ENCODE peak calls at places on chromosome 17, in four cellular contexts. One of them, this sample, is unnamed.
A peak's percentile ranks its signal among the peaks of the same experiment; 100 is the strongest.

GRCh38 chr17:32241521-32242094 is 24.0 kb upstream of the RHBDL3 start:
- DNase-seq in heart left ventricle: no peak
- DNase-seq in GM12865: no peak
- DNase-seq in A673: no peak
- DNase-seq in this sample: no peak

GRCh38 chr17:47279062-47279801 is 25.6 kb downstream of the ITGB3 start:
- DNase-seq in heart left ventricle: peak; percentile 77
- DNase-seq in GM12865: peak; percentile 90
- DNase-seq in A673: no peak
- DNase-seq in this sample: no peak

GRCh38 chr17:72476575-72476986 is 355.8 kb downstream of the SOX9 start:
- DNase-seq in heart left ventricle: no peak
- DNase-seq in GM12865: no peak
- DNase-seq in A673: no peak
- DNase-seq in this sample: no peak

GRCh38 chr17:63753215-63753614 is 11.6 kb upstream of the STRADA start:
- DNase-seq in heart left ventricle: no peak
- DNase-seq in GM12865: no peak
- DNase-seq in A673: no peak
- DNase-seq in this sample: no peak

GRCh38 chr17:11823862-11824261 is 173.4 kb downstream of the ZNF18 start:
- DNase-seq in heart left ventricle: no peak
- DNase-seq in GM12865: no peak
- DNase-seq in A673: no peak
- DNase-seq in this sample: no peak

GRCh38 chr17:82257473-82257872 is 16.0 kb downstream of the CSNK1D start:
- DNase-seq in heart left ventricle: no peak
- DNase-seq in GM12865: no peak
- DNase-seq in A673: no peak
- DNase-seq in this sample: peak; percentile 74

GRCh38 chr17:44687752-44688151 is 1.8 kb downstream of the CCDC43 start:
- DNase-seq in heart left ventricle: no peak
- DNase-seq in GM12865: no peak
- DNase-seq in A673: no peak
- DNase-seq in this sample: no peak

GRCh38 chr17:17987901-17988300 is 15.2 kb downstream of the DRC3 start:
- DNase-seq in heart left ventricle: no peak
- DNase-seq in GM12865: no peak
- DNase-seq in A673: no peak
- DNase-seq in this sample: no peak

GRCh38 chr17:12737740-12738469 is 51.4 kb upstream of the ARHGAP44 start:
- DNase-seq in heart left ventricle: no peak
- DNase-seq in GM12865: no peak
- DNase-seq in A673: no peak
- DNase-seq in this sample: no peak

DNA sequence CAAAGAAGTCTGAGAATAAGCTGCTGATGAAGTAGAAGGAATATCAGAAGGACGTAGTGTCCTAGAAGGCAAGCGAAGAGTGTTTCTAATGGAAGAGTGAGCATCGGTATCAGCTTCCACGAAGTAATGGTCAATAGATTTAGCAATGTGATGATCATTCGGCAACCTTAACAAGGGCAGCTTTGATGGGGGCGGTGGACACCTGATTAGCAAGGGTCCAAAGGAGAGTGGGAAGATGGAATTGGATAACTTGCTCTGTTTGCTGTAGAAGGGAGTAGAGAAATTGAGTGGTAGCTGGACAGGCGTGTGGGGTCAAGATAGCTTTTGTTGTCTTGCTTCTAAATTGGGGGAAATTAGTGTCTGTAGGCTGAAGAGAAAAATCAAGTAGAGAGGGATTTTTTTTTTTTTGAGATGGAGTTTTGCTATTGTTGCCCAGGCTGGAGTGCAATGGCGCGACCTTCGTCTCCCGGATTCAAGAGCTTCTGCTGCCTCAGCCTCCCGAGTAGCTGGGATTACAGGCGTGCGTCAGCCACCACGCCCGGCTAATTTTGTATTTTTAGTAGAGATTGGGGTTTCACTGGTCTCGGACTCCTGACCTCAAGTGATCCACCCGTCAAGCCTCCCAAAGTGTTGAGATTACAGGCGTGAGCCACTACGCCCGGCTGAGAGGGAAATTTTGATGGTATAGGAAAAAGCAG is 13.9 kb upstream of the HES7 start:
- DNase-seq in heart left ventricle: no peak
- DNase-seq in GM12865: no peak
- DNase-seq in A673: no peak
- DNase-seq in this sample: no peak
- H3K4me3 ChIP-seq in heart left ventricle: no peak overlapping the region
- H3K4me3 ChIP-seq in GM12865: peak overlapping the region; percentile 77
- H3K4me3 ChIP-seq in A673: peak overlapping the region; percentile 55
- H3K4me3 ChIP-seq in this sample: peak overlapping the region; percentile 61

GRCh38 chr17:78787444-78787843 is 5.4 kb upstream of the CYTH1 start:
- DNase-seq in heart left ventricle: no peak
- DNase-seq in GM12865: peak; percentile 70
- DNase-seq in A673: no peak
- DNase-seq in this sample: no peak
- TF ChIP-seq CTCF in heart left ventricle: no peak
- TF ChIP-seq CTCF in GM12865: peak; percentile 51
- TF ChIP-seq CTCF in A673: no peak
- TF ChIP-seq CTCF in this sample: no peak

DNA sequence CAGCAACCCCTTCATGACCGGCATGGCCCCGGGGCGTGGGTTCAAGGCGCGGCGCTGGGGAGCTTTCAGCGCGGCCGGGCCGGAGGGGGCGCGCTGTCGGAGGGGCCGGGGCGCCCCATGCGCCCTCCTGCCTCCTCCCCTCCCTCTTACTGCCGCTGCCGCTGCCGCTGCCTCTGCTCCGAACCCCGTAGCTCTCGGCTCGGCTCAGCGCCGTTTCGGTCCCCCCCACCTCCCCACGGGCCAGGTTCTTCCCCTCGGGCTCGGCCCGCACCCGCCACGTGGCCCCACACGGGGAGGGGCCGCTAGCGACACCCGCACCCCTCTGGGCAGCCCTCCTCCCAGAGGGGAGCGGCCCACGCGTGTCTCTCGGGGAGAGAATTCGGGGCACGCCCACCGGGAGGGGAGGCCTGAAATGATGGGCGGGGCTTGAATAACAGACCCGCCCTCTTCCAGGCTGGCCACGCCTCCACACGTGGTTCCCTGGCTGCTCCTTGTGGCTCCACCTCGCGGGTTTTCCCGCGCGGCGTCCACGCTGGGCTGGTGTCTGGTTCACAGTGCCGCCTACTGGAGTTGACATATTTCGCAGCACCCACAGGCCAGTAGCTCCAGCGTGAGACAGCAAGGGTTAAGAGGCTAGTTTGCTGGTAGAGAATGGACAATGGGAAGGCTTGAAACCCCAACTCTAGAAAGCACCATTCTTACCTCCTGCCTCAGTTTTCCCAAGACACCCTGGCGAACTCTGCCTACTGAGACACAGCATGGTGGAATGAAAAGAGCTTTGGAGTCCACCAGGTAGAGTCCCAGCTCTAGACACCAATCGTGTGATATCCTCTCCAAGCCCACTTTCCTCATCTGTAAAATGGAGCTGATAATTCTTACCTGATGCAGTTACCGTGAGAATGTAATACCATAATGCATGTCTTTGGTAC is at the start of gene KCNH4:
- DNase-seq in heart left ventricle: peak; percentile 91
- DNase-seq in GM12865: peak; percentile 95
- DNase-seq in A673: peak; percentile 73
- DNase-seq in this sample: peak; percentile 91
- H3K4me3 ChIP-seq in heart left ventricle: peak within 1 kb of the TSS; percentile 15
- H3K4me3 ChIP-seq in GM12865: peak within 1 kb of the TSS; percentile 58
- H3K4me3 ChIP-seq in A673: peak within 1 kb of the TSS; percentile 30
- H3K4me3 ChIP-seq in this sample: peak within 1 kb of the TSS; percentile 46

GRCh38 chr17:1091190-1091534 is 88.6 kb downstream of the ABR start:
- DNase-seq in heart left ventricle: no peak
- DNase-seq in GM12865: no peak
- DNase-seq in A673: no peak
- DNase-seq in this sample: no peak
- TF ChIP-seq CTCF in heart left ventricle: no peak
- TF ChIP-seq CTCF in GM12865: no peak
- TF ChIP-seq CTCF in A673: no peak
- TF ChIP-seq CTCF in this sample: no peak

GRCh38 chr17:79281803-79282202 is 207.2 kb downstream of the ENGASE start:
- DNase-seq in heart left ventricle: peak; percentile 10
- DNase-seq in GM12865: no peak
- DNase-seq in A673: no peak
- DNase-seq in this sample: no peak
- H3K4me3 ChIP-seq in heart left ventricle: no peak overlapping the region
- H3K4me3 ChIP-seq in GM12865: no peak overlapping the region
- H3K4me3 ChIP-seq in A673: no peak overlapping the region
- H3K4me3 ChIP-seq in this sample: no peak overlapping the region

GRCh38 chr17:76529643-76530488 is 7.6 kb downstream of the CYGB start:
- DNase-seq in heart left ventricle: peak; percentile 95
- DNase-seq in GM12865: no peak
- DNase-seq in A673: peak; percentile 44
- DNase-seq in this sample: no peak

GRCh38 chr17:76528156-76528527 is 9.4 kb downstream of the CYGB start:
- DNase-seq in heart left ventricle: peak; percentile 68
- DNase-seq in GM12865: peak; percentile 67
- DNase-seq in A673: no peak
- DNase-seq in this sample: no peak

GRCh38 chr17:76528528-76529223 is 8.8 kb downstream of the CYGB start:
- DNase-seq in heart left ventricle: peak; percentile 78
- DNase-seq in GM12865: peak; percentile 48
- DNase-seq in A673: no peak
- DNase-seq in this sample: no peak

GRCh38 chr17:76530489-76530814 is 7.1 kb downstream of the CYGB start:
- DNase-seq in heart left ventricle: no peak
- DNase-seq in GM12865: no peak
- DNase-seq in A673: no peak
- DNase-seq in this sample: no peak

GRCh38 chr17:76529224-76529642 is 8.3 kb downstream of the CYGB start:
- DNase-seq in heart left ventricle: peak; percentile 89
- DNase-seq in GM12865: no peak
- DNase-seq in A673: no peak
- DNase-seq in this sample: no peak
- TF ChIP-seq CTCF in heart left ventricle: no peak
- TF ChIP-seq CTCF in GM12865: no peak
- TF ChIP-seq CTCF in A673: no peak
- TF ChIP-seq CTCF in this sample: no peak